ENCODE peak calls at places on chromosomes 3 and 15, in four cellular contexts. L, M, G and W are unnamed samples.

GRCh38 chr15:38611228-38611627 is 46.6 kb upstream of the RASGRP1 start:
- DNase-seq in M (no peak), G (no peak), L (no peak), W (no peak)

GRCh38 chr15:52427804-52428203 is 100.9 kb downstream of the MYO5A start:
- DNase-seq in L (peak), M (peak), G (no peak), W (peak)

GRCh38 chr15:71116942-71117341 is 1.7 kb downstream of the THSD4 start:
- DNase-seq in L (peak), G (no peak), M (no peak), W (peak)

GRCh38 chr3:21755896-21756295 is 4.9 kb upstream of the ZNF385D start:
- DNase-seq in L (no peak), G (no peak), M (no peak), W (no peak)

GRCh38 chr3:77186728-77187127 is 146.8 kb downstream of the ROBO2 start:
- DNase-seq in M (no peak), G (no peak), L (peak), W (no peak)

GRCh38 chr15:83164409-83165404 is 42.9 kb downstream of the HDGFL3 start:
- DNase-seq in L (no peak), M (no peak), G (no peak), W (peak)

GRCh38 chr15:57563416-57563815 is 28.3 kb upstream of the MYZAP start:
- DNase-seq in G (no peak), L (no peak), M (no peak), W (no peak)

GRCh38 chr3:194808709-194809108 is 123.0 kb downstream of the FAM43A start:
- DNase-seq in L (peak), M (peak), G (no peak), W (peak)

GRCh38 chr3:32901005-32901932 is 50.2 kb upstream of the CCR4 start:
- DNase-seq in M (no peak), G (no peak), L (no peak), W (no peak)

GRCh38 chr15:20341901-20342605 is 199.5 kb downstream of the GOLGA6L6 start:
- DNase-seq in M (no peak), G (no peak), L (no peak), W (no peak)

GRCh38 chr3:194812177-194812576 is 126.5 kb downstream of the FAM43A start:
- DNase-seq in L (no peak), G (no peak), M (no peak), W (no peak)

GRCh38 chr3:187739125-187739560 is 6.1 kb downstream of the BCL6 start:
- DNase-seq in M (no peak), L (no peak), G (peak), W (no peak)

GRCh38 chr3:81886081-81886480 is 124.6 kb upstream of the GBE1 start:
- DNase-seq in L (peak), M (peak), G (no peak), W (peak)

GRCh38 chr15:96252148-96252547 is 78.4 kb upstream of the NR2F2 start:
- DNase-seq in M (no peak), G (no peak), L (no peak), W (no peak)

GRCh38 chr3:50550079-50550736 is 17.3 kb downstream of the C3orf18 start:
- DNase-seq in G (peak), M (no peak), L (peak), W (peak)

GRCh38 chr3:8767667-8768363 is 1.6 kb downstream of the OXTR start:
- DNase-seq in L (peak), M (no peak), G (no peak), W (no peak)

GRCh38 chr3:100136921-100137320 is 22.6 kb upstream of the FILIP1L start:
- DNase-seq in M (peak), G (no peak), L (no peak), W (peak)

GRCh38 chr3:10467904-10468610 is 37.3 kb downstream of the ATP2B2 start:
- DNase-seq in M (no peak), L (peak), G (no peak), W (no peak)

GRCh38 chr3:123283657-123284398 is 82.1 kb downstream of the SEC22A start:
- DNase-seq in M (no peak), L (no peak), G (no peak), W (no peak)

GRCh38 chr3:15205934-15206661 is at the start of gene CAPN7:
- DNase-seq in L (peak), G (peak), M (peak), W (peak)

GRCh38 chr3:188656196-188656982 is 502.4 kb downstream of the LPP start:
- DNase-seq in G (no peak), L (peak), M (peak), W (peak)

GRCh38 chr3:114860526-114860925 is 286.6 kb downstream of the ZBTB20 start:
- DNase-seq in L (no peak), G (no peak), M (no peak), W (no peak)

GRCh38 chr15:75230524-75231371 is 27.4 kb upstream of the GOLGA6C start:
- DNase-seq in L (no peak), G (no peak), M (no peak), W (no peak)

GRCh38 chr15:99509686-99510461 is 55.9 kb upstream of the MEF2A start:
- DNase-seq in M (no peak), G (no peak), L (no peak), W (no peak)

GRCh38 chr3:186945255-186945823 is 15.0 kb downstream of the ST6GAL1 start:
- DNase-seq in M (no peak), L (no peak), G (no peak), W (no peak)

GRCh38 chr3:122760457-122761271 is 33.0 kb downstream of the HSPBAP1 start:
- DNase-seq in L (peak), G (no peak), M (no peak), W (no peak)

GRCh38 chr3:430186-430585 is 233.6 kb downstream of the CHL1 start:
- DNase-seq in G (no peak), L (no peak), M (no peak), W (no peak)

GRCh38 chr3:99499235-99499798 is 139.1 kb upstream of the COL8A1 start:
- DNase-seq in M (peak), G (no peak), L (peak), W (peak)

GRCh38 chr3:33004961-33005360 is 53.5 kb downstream of the CCR4 start:
- DNase-seq in L (no peak), G (no peak), M (no peak), W (no peak)

GRCh38 chr3:53243165-53243564 is 12.7 kb downstream of the TKT start:
- DNase-seq in M (peak), G (no peak), L (peak), W (peak)

GRCh38 chr3:56938545-56938944 is 121.9 kb upstream of the SPATA12 start:
- DNase-seq in G (no peak), M (no peak), L (no peak), W (no peak)